ENCODE peak calls at places on chromosome 15, in seven cellular contexts. E, L, T, B, V, P and U are unnamed samples.

GRCh38 chr15:37789881-37790280 is 144.6 kb upstream of the TMCO5A start:
- DNase-seq in E (peak; percentile 43), L (no peak), T (peak; percentile 83), B (no peak), V (no peak), P (no peak), U (no peak)

GRCh38 chr15:32867313-32867626 is 149.5 kb downstream of the GREM1 start:
- DNase-seq in E (no peak), L (no peak), T (peak; percentile 93), B (no peak), V (no peak), P (no peak), U (no peak)

GRCh38 chr15:89654847-89655805 is at the start of gene KIF7:
- DNase-seq in E (peak; percentile 63), L (no peak), T (peak; percentile 40), B (no peak), V (peak; percentile 52), P (no peak), U (peak; percentile 58)

GRCh38 chr15:33581032-33581431 is 270.3 kb downstream of the RYR3 start:
- DNase-seq in E (no peak), L (peak; percentile 44), T (peak; percentile 88), B (no peak), V (no peak), P (no peak), U (no peak)

GRCh38 chr15:96218623-96219465 is 111.7 kb upstream of the NR2F2 start:
- DNase-seq in E (no peak), L (no peak), T (no peak), B (no peak), V (no peak), P (no peak), U (no peak)

GRCh38 chr15:42137461-42138261 is 18.8 kb downstream of the PLA2G4F start:
- DNase-seq in E (peak; percentile 66), L (peak; percentile 25), T (peak; percentile 57), B (no peak), V (peak; percentile 46), P (peak; percentile 32), U (peak; percentile 84)

GRCh38 chr15:38885001-38885400 is 320.4 kb upstream of the RASGRP1 start:
- DNase-seq in E (peak; percentile 59), L (no peak), T (peak; percentile 48), B (no peak), V (no peak), P (no peak), U (no peak)

GRCh38 chr15:91110407-91110806 is 10.3 kb downstream of the SV2B start:
- DNase-seq in E (no peak), L (no peak), T (no peak), B (no peak), V (no peak), P (no peak), U (peak; percentile 38)

GRCh38 chr15:52284164-52284563 is 11.4 kb downstream of the MYO5C start:
- DNase-seq in E (no peak), L (no peak), T (peak; percentile 53), B (no peak), V (no peak), P (no peak), U (no peak)

GRCh38 chr15:57364282-57365007 is 11.9 kb upstream of the CGNL1 start:
- DNase-seq in E (peak; percentile 14), L (no peak), T (no peak), B (no peak), V (no peak), P (no peak), U (no peak)

GRCh38 chr15:88083828-88084760 is 172.4 kb downstream of the NTRK3 start:
- DNase-seq in E (no peak), L (no peak), T (peak; percentile 42), B (no peak), V (no peak), P (no peak), U (no peak)

GRCh38 chr15:44137750-44138149 is 57.3 kb downstream of the FRMD5 start:
- DNase-seq in E (peak; percentile 80), L (no peak), T (peak; percentile 16), B (no peak), V (no peak), P (no peak), U (no peak)

GRCh38 chr15:78003539-78004008 is 73.9 kb downstream of the TBC1D2B start:
- DNase-seq in E (no peak), L (no peak), T (no peak), B (no peak), V (peak; percentile 89), P (no peak), U (peak; percentile 95)

GRCh38 chr15:67843092-67843501 is 3.3 kb upstream of the RNU6-1 start:
- DNase-seq in E (no peak), L (no peak), T (no peak), B (no peak), V (no peak), P (no peak), U (no peak)